ENCODE peak calls at places on chromosomes 4 and X, in seven cellular contexts. M is fibroblast of lung, U is DMS79, R is psoas muscle, T is LoVo, F is stomach, C is HT1080. K is an unnamed sample.

GRCh38 chr4:108644237-108644636 is 6.2 kb upstream of the OSTC start:
- DNase-seq in M (no peak), U (no peak), R (no peak), T (peak; percentile 22), F (no peak), C (peak; percentile 82), K (no peak)

GRCh38 chrX:5236096-5236495 is 992.6 kb downstream of the NLGN4X start:
- DNase-seq in M (no peak), U (no peak), R (no peak), T (peak; percentile 0), F (no peak), C (peak; percentile 62), K (no peak)

GRCh38 chr4:32689520-32689919 is 1969.4 kb downstream of the PCDH7 start:
- DNase-seq in M (peak; percentile 22), U (no peak), R (no peak), T (no peak), F (no peak), C (peak; percentile 61), K (no peak)

GRCh38 chr4:113468165-113469022 is 293.1 kb downstream of the CAMK2D start:
- DNase-seq in M (peak; percentile 100), U (no peak), R (peak; percentile 78), T (peak; percentile 92), F (peak; percentile 63), C (peak; percentile 100), K (peak; percentile 95)

GRCh38 chr4:10020106-10020505 is 1.2 kb downstream of the SLC2A9 start:
- DNase-seq in M (no peak), U (no peak), R (no peak), T (no peak), F (no peak), C (no peak), K (no peak)

GRCh38 chrX:136028383-136028984 is 43.2 kb downstream of the SLC9A6 start:
- DNase-seq in M (peak; percentile 81), U (no peak), R (no peak), T (peak; percentile 25), F (no peak), C (peak; percentile 31), K (no peak)

GRCh38 chr4:184514121-184514988 is 40.0 kb upstream of the IRF2 start:
- DNase-seq in M (peak; percentile 95), U (no peak), R (peak; percentile 60), T (no peak), F (no peak), C (peak; percentile 83), K (peak; percentile 86)

GRCh38 chrX:38452603-38453002 is 100.2 kb downstream of the OTC start:
- DNase-seq in M (no peak), U (no peak), R (no peak), T (no peak), F (no peak), C (no peak), K (no peak)

GRCh38 chr4:158094413-158095110 is 78.3 kb downstream of the GASK1B start:
- DNase-seq in M (peak; percentile 17), U (no peak), R (peak; percentile 14), T (peak; percentile 76), F (no peak), C (peak; percentile 97), K (no peak)

GRCh38 chrX:38803609-38804480 is 2.6 kb downstream of the MID1IP1 start:
- DNase-seq in M (peak; percentile 81), U (peak; percentile 17), R (peak; percentile 88), T (peak; percentile 75), F (peak; percentile 87), C (no peak), K (peak; percentile 92)

GRCh38 chr4:141356936-141357335 is 136.2 kb downstream of the ZNF330 start:
- DNase-seq in M (no peak), U (no peak), R (no peak), T (no peak), F (no peak), C (no peak), K (no peak)

GRCh38 chr4:23978031-23978430 is 88.2 kb upstream of the PPARGC1A start:
- DNase-seq in M (peak; percentile 25), U (no peak), R (no peak), T (no peak), F (no peak), C (peak; percentile 11), K (no peak)